ENCODE peak calls at places on chromosomes 5 and 9, in four cellular contexts. Q is aorta; S is CD8-positive, alpha-beta memory T cell; W is IMR-90. D is an unnamed sample.

GRCh38 chr5:116303810-116304209 is 219.0 kb downstream of the COMMD10 start:
- DNase-seq in Q (no peak), S (no peak), W (no peak), D (no peak)

GRCh38 chr5:40485021-40485998 is 194.4 kb upstream of the PTGER4 start:
- DNase-seq in Q (no peak), S (no peak), W (no peak), D (no peak)

GRCh38 chr5:125083932-125084331 is 337.5 kb upstream of the ZNF608 start:
- DNase-seq in Q (no peak), S (no peak), W (peak; percentile 93), D (no peak)

GRCh38 chr9:109251080-109251775 is 69.6 kb downstream of the EPB41L4B start:
- DNase-seq in Q (peak; percentile 58), S (no peak), W (peak; percentile 65), D (no peak)

GRCh38 chr9:136686794-136687711 is at the start of gene AGPAT2:
- DNase-seq in Q (peak; percentile 81), S (peak; percentile 64), W (peak; percentile 36), D (no peak)

GRCh38 chr5:58735637-58736036 is 152.8 kb downstream of the RAB3C start:
- DNase-seq in Q (no peak), S (no peak), W (no peak), D (no peak)

GRCh38 chr9:80501635-80502034 is 929.9 kb downstream of the TLE4 start:
- DNase-seq in Q (no peak), S (no peak), W (peak; percentile 67), D (no peak)

GRCh38 chr5:4883388-4883787 is 256.7 kb upstream of the ADAMTS16 start:
- DNase-seq in Q (no peak), S (no peak), W (no peak), D (no peak)

GRCh38 chr9:6759114-6759977 is 1.6 kb downstream of the KDM4C start:
- DNase-seq in Q (no peak), S (peak; percentile 59), W (peak; percentile 82), D (no peak)

GRCh38 chr9:136538599-136539426 is 7.0 kb downstream of the NOTCH1 start:
- DNase-seq in Q (no peak), S (peak; percentile 75), W (no peak), D (no peak)

GRCh38 chr9:120331913-120332312 is 248.1 kb downstream of the CDK5RAP2 start:
- DNase-seq in Q (no peak), S (no peak), W (no peak), D (no peak)

GRCh38 chr9:79535534-79535933 is 36.2 kb upstream of the TLE4 start:
- DNase-seq in Q (no peak), S (no peak), W (no peak), D (no peak)

GRCh38 chr5:126777257-126777973 is 479 bp downstream of the LMNB1 start:
- DNase-seq in Q (peak; percentile 70), S (peak; percentile 77), W (peak; percentile 61), D (peak; percentile 71)

GRCh38 chr5:179319123-179319522 is 26.1 kb downstream of the ADAMTS2 start:
- DNase-seq in Q (no peak), S (peak; percentile 12), W (no peak), D (peak; percentile 32)

GRCh38 chr9:137138701-137139467 is at the start of gene GRIN1:
- DNase-seq in Q (no peak), S (no peak), W (no peak), D (no peak)

GRCh38 chr5:119968690-119969089 is 339.3 kb downstream of the FAM170A start:
- DNase-seq in Q (no peak), S (no peak), W (no peak), D (no peak)

GRCh38 chr5:116764941-116765340 is 190.3 kb upstream of the SEMA6A start:
- DNase-seq in Q (no peak), S (no peak), W (no peak), D (no peak)

GRCh38 chr9:135152608-135153337 is 65.3 kb downstream of the OLFM1 start:
- DNase-seq in Q (no peak), S (no peak), W (no peak), D (no peak)

DNA sequence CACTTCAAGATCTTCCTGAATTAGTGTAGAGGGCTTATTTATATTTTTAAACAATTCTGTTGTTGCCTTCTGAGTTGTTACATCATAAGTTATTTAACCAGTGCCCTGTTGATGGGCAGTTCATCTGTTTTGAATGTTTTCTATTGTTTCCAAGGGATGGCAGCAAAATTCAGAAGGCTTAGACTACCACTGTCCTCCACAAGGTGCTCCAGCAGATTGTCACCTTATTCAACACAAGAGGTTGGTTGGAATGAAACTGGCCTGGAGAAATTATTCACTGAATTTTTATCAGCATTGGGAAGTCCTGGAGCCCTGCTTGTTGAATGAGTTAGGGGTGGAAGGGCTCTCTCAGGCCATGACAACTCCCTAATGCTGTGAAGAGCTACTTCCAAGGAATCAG is 1.3 kb upstream of the KLHL9 start:
- DNase-seq in Q (no peak), S (no peak), W (no peak), D (no peak)
- H3K27me3 ChIP-seq in Q (no peaks in the 10 kb centered on the region), S (peaks cover 8% of the 10 kb centered on the region), W (peaks cover 7% of the 10 kb centered on the region), D (no peaks in the 10 kb centered on the region)

GRCh38 chr9:117745598-117745997 is 41.4 kb downstream of the TLR4 start:
- DNase-seq in Q (no peak), S (no peak), W (no peak), D (no peak)
- H3K27me3 ChIP-seq in Q (no peaks in the 10 kb centered on the region), S (no peaks in the 10 kb centered on the region), W (no peaks in the 10 kb centered on the region), D (peaks cover 36% of the 10 kb centered on the region)

DNA sequence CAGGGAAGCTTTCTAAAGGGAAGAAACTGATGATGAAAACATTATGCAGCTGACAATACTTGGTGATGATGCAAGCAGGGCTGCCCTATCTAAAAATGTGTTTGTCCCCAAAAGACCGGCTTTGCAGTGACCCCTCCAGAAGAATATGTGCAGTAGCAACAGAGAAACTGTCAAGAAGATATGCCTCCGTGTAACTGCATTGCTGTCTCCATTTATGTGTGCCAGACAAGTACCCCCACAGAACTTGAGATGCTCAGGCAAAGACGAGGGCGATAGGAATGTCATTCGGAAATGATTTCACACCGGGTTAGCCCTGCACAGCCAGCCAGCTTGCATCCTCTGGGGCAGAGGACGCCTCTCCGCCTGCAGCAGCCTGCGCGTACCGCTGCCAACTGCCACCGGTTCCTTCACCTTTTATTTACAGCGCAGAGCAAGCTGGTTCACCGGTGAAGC is 2.1 kb downstream of the GABBR2 start:
- DNase-seq in Q (no peak), S (no peak), W (peak; percentile 52), D (no peak)
- H3K27me3 ChIP-seq in Q (no peaks in the 10 kb centered on the region), S (peaks cover 9% of the 10 kb centered on the region), W (peaks cover 9% of the 10 kb centered on the region), D (peaks cover 77% of the 10 kb centered on the region)

GRCh38 chr9:90078988-90079457 is 474.2 kb downstream of the GADD45G start:
- DNase-seq in Q (no peak), S (no peak), W (no peak), D (no peak)
- H3K27me3 ChIP-seq in Q (no peaks in the 10 kb centered on the region), S (no peaks in the 10 kb centered on the region), W (peaks cover 4% of the 10 kb centered on the region), D (peaks cover 28% of the 10 kb centered on the region)

DNA sequence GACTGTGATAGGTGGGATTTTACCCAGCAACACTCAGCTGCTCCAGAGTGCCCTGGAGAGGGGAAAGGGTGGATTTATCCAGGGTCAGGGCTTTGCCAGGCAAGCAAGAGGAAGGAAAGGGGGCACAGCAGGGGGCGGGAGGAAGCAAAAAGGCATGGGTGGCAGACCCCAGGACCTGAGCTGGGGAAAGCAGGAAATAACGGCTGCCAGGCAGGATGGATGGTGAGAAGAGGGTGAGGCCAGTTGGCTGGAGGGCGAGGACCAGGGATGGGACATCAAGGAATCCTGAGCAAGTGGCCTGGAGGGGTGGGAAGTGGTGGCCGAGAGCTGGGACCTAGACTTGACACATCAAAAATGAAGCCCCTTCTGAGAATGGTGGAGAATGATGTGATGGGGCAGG is 64.2 kb downstream of the DUSP1 start:
- DNase-seq in Q (no peak), S (no peak), W (no peak), D (no peak)
- H3K27me3 ChIP-seq in Q (no peaks in the 10 kb centered on the region), S (peaks cover 2% of the 10 kb centered on the region), W (peaks cover 13% of the 10 kb centered on the region), D (no peaks in the 10 kb centered on the region)

GRCh38 chr5:2111569-2112105 is 228.9 kb upstream of the IRX4 start:
- DNase-seq in Q (no peak), S (no peak), W (no peak), D (no peak)

GRCh38 chr5:2110934-2111462 is 228.3 kb upstream of the IRX4 start:
- DNase-seq in Q (no peak), S (no peak), W (no peak), D (no peak)

GRCh38 chr5:2109566-2109965 is 226.8 kb upstream of the IRX4 start:
- DNase-seq in Q (no peak), S (no peak), W (no peak), D (no peak)

GRCh38 chr5:2112128-2112808 is 229.5 kb upstream of the IRX4 start:
- DNase-seq in Q (no peak), S (no peak), W (no peak), D (no peak)

DNA sequence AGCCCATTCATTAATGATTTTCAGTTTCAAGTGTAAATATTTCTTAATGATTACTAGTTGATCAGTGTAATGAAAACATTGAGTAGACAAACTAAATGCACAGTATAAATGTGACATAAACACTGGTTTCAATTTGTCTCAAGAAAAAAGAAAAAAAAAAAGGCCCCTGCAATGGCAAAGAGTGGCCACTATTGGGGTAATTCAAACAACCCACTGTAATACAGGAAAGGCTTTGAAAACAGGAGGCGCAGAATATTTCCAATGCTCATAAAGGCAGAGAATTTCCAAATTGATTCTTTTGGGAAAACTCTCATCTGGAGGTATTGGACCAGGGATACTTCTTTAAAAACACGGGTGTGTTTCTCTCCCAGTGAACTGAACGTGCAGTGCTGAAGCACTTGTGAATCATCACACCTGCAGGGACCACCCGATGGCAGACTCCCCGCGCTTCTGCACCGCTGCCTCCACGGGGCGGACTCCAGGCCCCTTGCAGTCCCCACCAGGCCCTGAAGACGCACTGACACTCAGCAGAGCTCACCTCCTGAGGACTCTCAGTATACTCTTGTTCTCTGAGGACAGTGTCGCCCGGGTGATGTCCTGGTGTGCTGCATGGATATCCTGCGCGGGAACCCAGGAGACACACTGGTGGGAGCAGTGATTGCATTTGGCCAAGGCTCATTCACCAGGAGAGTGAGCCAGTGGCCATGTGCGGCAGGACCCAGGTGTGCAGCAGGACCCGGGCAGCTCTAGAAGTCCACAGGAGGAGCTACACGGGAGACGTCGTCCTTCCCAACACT is 227.6 kb upstream of the IRX4 start:
- DNase-seq in Q (no peak), S (no peak), W (no peak), D (no peak)
- H3K27me3 ChIP-seq in Q (no peaks in the 10 kb centered on the region), S (no peaks in the 10 kb centered on the region), W (no peaks in the 10 kb centered on the region), D (peaks cover 29% of the 10 kb centered on the region)

GRCh38 chr5:1881273-1881586 is 1.5 kb downstream of the IRX4 start:
- DNase-seq in Q (no peak), S (no peak), W (no peak), D (peak; percentile 91)

GRCh38 chr5:1881731-1882336 is 891 bp downstream of the IRX4 start:
- DNase-seq in Q (no peak), S (no peak), W (no peak), D (no peak)

GRCh38 chr5:1879292-1880263 is 3.1 kb downstream of the IRX4 start:
- DNase-seq in Q (no peak), S (no peak), W (no peak), D (no peak)

GRCh38 chr5:1882337-1883119 is at the start of gene IRX4:
- DNase-seq in Q (peak; percentile 35), S (no peak), W (peak; percentile 20), D (peak; percentile 76)

GRCh38 chr5:1880377-1881272 is 2.1 kb downstream of the IRX4 start:
- DNase-seq in Q (no peak), S (no peak), W (no peak), D (no peak)
- H3K27me3 ChIP-seq in Q (no peaks in the 10 kb centered on the region), S (peaks cover 11% of the 10 kb centered on the region), W (peaks cover 91% of the 10 kb centered on the region), D (no peaks in the 10 kb centered on the region)

D was measured in RWPE2.